ENCODE peak calls at places on chromosomes 12 and 14, in seven cellular contexts. V, J, B, R, S, X and W are unnamed samples.

GRCh38 chr12:65171870-65172269 is 2.5 kb downstream of the LEMD3 start:
- DNase-seq in S (no peak), V (no peak), X (no peak), R (no peak), J (no peak), B (peak), W (peak)

GRCh38 chr14:36665887-36666415 is 4.3 kb downstream of the PAX9 start:
- DNase-seq in J (no peak), X (no peak), S (no peak), B (no peak), R (no peak), V (no peak), W (no peak)

GRCh38 chr12:45850302-45850701 is 120.8 kb downstream of the ARID2 start:
- DNase-seq in S (no peak), B (no peak), V (no peak), X (no peak), R (no peak), J (no peak), W (no peak)

GRCh38 chr12:43316506-43316905 is 235.5 kb downstream of the ADAMTS20 start:
- DNase-seq in X (no peak), J (no peak), V (no peak), S (no peak), B (no peak), R (no peak), W (no peak)

GRCh38 chr12:105860556-105861207 is 278.1 kb downstream of the NUAK1 start:
- DNase-seq in V (no peak), B (no peak), X (no peak), R (no peak), S (no peak), J (no peak), W (peak)

GRCh38 chr14:49464885-49465284 is 121.3 kb downstream of the RPS29 start:
- DNase-seq in X (no peak), J (no peak), V (no peak), R (peak), S (no peak), B (peak), W (peak)

GRCh38 chr14:100446572-100446971 is 123.4 kb downstream of the SLC25A47 start:
- DNase-seq in B (no peak), V (no peak), S (no peak), J (no peak), X (no peak), R (peak), W (peak)

GRCh38 chr14:60151715-60152114 is 13.5 kb downstream of the DHRS7 start:
- DNase-seq in S (peak), V (peak), B (peak), J (peak), X (peak), R (peak), W (peak)

GRCh38 chr12:102962532-102962931 is 5.1 kb downstream of the ASCL1 start:
- DNase-seq in J (no peak), S (no peak), R (no peak), B (no peak), X (no peak), V (no peak), W (peak)